ENCODE peak calls at places on chromosomes 6 and 20, in seven cellular contexts. D is stomach, V is psoas muscle, N is fibroblast of lung, A is heart right ventricle, X is thyroid gland, F is small intestine. J is an unnamed sample. For H3K36me3, the result is how much of the 10 kb centered on the place peaks cover.

GRCh38 chr6:167750956-167751358 is 75.8 kb upstream of the AFDN start:
- DNase-seq in D (peak), V (peak), N (no peak), A (peak), X (peak), F (peak), J (no peak)

GRCh38 chr20:41701596-41702350 is 83.6 kb upstream of the CHD6 start:
- DNase-seq in D (no peak), V (no peak), N (no peak), A (no peak), X (no peak), F (no peak), J (no peak)

GRCh38 chr6:157019733-157020132 is 242.6 kb downstream of the ARID1B start:
- DNase-seq in D (no peak), V (no peak), N (no peak), A (no peak), X (no peak), F (no peak), J (peak)

GRCh38 chr6:62746161-62746560 is 460.1 kb upstream of the KHDRBS2 start:
- DNase-seq in D (no peak), V (no peak), N (no peak), A (no peak), X (no peak), F (no peak), J (no peak)

GRCh38 chr6:129683606-129684322 is 26.2 kb downstream of the ARHGAP18 start:
- DNase-seq in D (peak), V (peak), N (peak), A (peak), X (peak), F (peak), J (peak)

GRCh38 chr20:17992224-17992637 is 23.4 kb downstream of the MGME1 start:
- DNase-seq in D (no peak), V (no peak), N (no peak), A (no peak), X (no peak), F (no peak), J (no peak)

GRCh38 chr20:5000263-5001173 is 792 bp downstream of the SLC23A2 start:
- DNase-seq in D (peak), V (peak), N (no peak), A (peak), X (peak), F (peak), J (peak)

GRCh38 chr6:161489626-161490306 is 215.9 kb upstream of the AGPAT4 start:
- DNase-seq in D (no peak), V (no peak), N (no peak), A (no peak), X (no peak), F (no peak), J (no peak)

GRCh38 chr6:40755046-40755681 is 168.0 kb upstream of the LRFN2 start:
- DNase-seq in D (no peak), V (no peak), N (peak), A (no peak), X (peak), F (no peak), J (peak)

GRCh38 chr6:123925360-123925759 is 121.7 kb downstream of the NKAIN2 start:
- DNase-seq in D (no peak), V (no peak), N (peak), A (no peak), X (no peak), F (no peak), J (no peak)

GRCh38 chr6:81491486-81492101 is 260.9 kb downstream of the TENT5A start:
- DNase-seq in D (no peak), V (no peak), N (no peak), A (no peak), X (no peak), F (no peak), J (peak)

GRCh38 chr20:57953638-57954037 is 243.8 kb upstream of the PMEPA1 start:
- DNase-seq in D (no peak), V (no peak), N (peak), A (no peak), X (no peak), F (no peak), J (peak)

GRCh38 chr6:42075159-42075838 is 25.0 kb downstream of the TAF8 start:
- DNase-seq in D (peak), V (peak), N (peak), A (peak), X (peak), F (peak), J (peak)

GRCh38 chr6:42520786-42521607 is 42.8 kb upstream of the UBR2 start:
- DNase-seq in D (no peak), V (no peak), N (peak), A (no peak), X (no peak), F (no peak), J (peak)

GRCh38 chr6:12844284-12845223 is 128.0 kb downstream of the PHACTR1 start:
- DNase-seq in D (no peak), V (no peak), N (peak), A (no peak), X (no peak), F (peak), J (peak)

GRCh38 chr6:146301760-146302159 is 241.9 kb upstream of the RAB32 start:
- DNase-seq in D (no peak), V (no peak), N (no peak), A (no peak), X (no peak), F (no peak), J (no peak)

GRCh38 chr20:36878913-36879312 is 3.0 kb downstream of the TLDC2 start:
- DNase-seq in D (no peak), V (no peak), N (no peak), A (no peak), X (no peak), F (no peak), J (no peak)

GRCh38 chr6:43901330-43902230 is 131.6 kb downstream of the VEGFA start:
- DNase-seq in D (no peak), V (no peak), N (no peak), A (no peak), X (no peak), F (no peak), J (no peak)

GRCh38 chr6:87881342-87881895 is 166.2 kb upstream of the SPACA1 start:
- DNase-seq in D (no peak), V (no peak), N (no peak), A (no peak), X (no peak), F (no peak), J (no peak)

GRCh38 chr6:39402239-39402751 is 79.8 kb upstream of the KCNK16 start:
- DNase-seq in D (no peak), V (no peak), N (no peak), A (no peak), X (no peak), F (no peak), J (peak)

GRCh38 chr20:57481281-57481711 is 43.6 kb downstream of the CTCFL start:
- DNase-seq in D (no peak), V (no peak), N (no peak), A (no peak), X (no peak), F (no peak), J (no peak)

GRCh38 chr6:62075869-62076268 is 210.2 kb downstream of the KHDRBS2 start:
- DNase-seq in D (no peak), V (no peak), N (no peak), A (no peak), X (no peak), F (no peak), J (no peak)

GRCh38 chr6:169391473-169392071 is 137.9 kb upstream of the THBS2 start:
- DNase-seq in D (no peak), V (no peak), N (no peak), A (no peak), X (no peak), F (no peak), J (no peak)

GRCh38 chr6:39887692-39888450 is 46.4 kb downstream of the MOCS1 start:
- DNase-seq in D (peak), V (peak), N (peak), A (peak), X (peak), F (no peak), J (peak)

GRCh38 chr6:137076277-137077068 is 31.7 kb upstream of the IL20RA start:
- DNase-seq in D (peak), V (peak), N (peak), A (peak), X (peak), F (peak), J (peak)

GRCh38 chr20:1509237-1509636 is 18.0 kb upstream of the SIRPB2 start:
- DNase-seq in D (no peak), V (no peak), N (peak), A (no peak), X (no peak), F (peak), J (no peak)

GRCh38 chr6:76852776-76853175 is 610.5 kb downstream of the HTR1B start:
- DNase-seq in D (no peak), V (no peak), N (peak), A (no peak), X (no peak), F (peak), J (peak)

GRCh38 chr6:75750925-75751324 is 1.9 kb downstream of the MYO6 start:
- DNase-seq in D (no peak), V (no peak), N (no peak), A (no peak), X (no peak), F (peak), J (peak)

GRCh38 chr20:31547017-31547675 is 32.9 kb downstream of the HM13 start:
- DNase-seq in D (peak), V (peak), N (peak), A (peak), X (peak), F (peak), J (peak)

GRCh38 chr20:44051661-44052000 is 135.4 kb downstream of the JPH2 start:
- DNase-seq in D (peak), V (no peak), N (no peak), A (no peak), X (no peak), F (no peak), J (no peak)

GRCh38 chr6:108168980-108169800 is 3.4 kb downstream of the NR2E1 start:
- DNase-seq in D (no peak), V (no peak), N (no peak), A (no peak), X (no peak), F (peak), J (peak)

GRCh38 chr20:62015445-62016288 is 50.0 kb downstream of the TAF4 start:
- DNase-seq in D (no peak), V (no peak), N (no peak), A (no peak), X (no peak), F (no peak), J (no peak)

GRCh38 chr20:63620991-63621390 is 5.9 kb downstream of the GMEB2 start:
- DNase-seq in D (no peak), V (no peak), N (no peak), A (no peak), X (peak), F (no peak), J (no peak)

GRCh38 chr20:63618291-63618980 is 8.5 kb downstream of the GMEB2 start:
- DNase-seq in D (no peak), V (no peak), N (no peak), A (no peak), X (no peak), F (no peak), J (no peak)

GRCh38 chr20:63619086-63619485 is 7.8 kb downstream of the GMEB2 start:
- DNase-seq in D (no peak), V (no peak), N (no peak), A (no peak), X (no peak), F (no peak), J (no peak)

GRCh38 chr20:63617876-63618265 is 9.0 kb downstream of the GMEB2 start:
- DNase-seq in D (no peak), V (no peak), N (no peak), A (no peak), X (no peak), F (no peak), J (no peak)

GRCh38 chr20:63619505-63619904 is 7.4 kb downstream of the GMEB2 start:
- DNase-seq in D (no peak), V (no peak), N (no peak), A (no peak), X (peak), F (no peak), J (no peak)
- H3K36me3 ChIP-seq in D (under half), V (under half), N (under half), A (under half), X (under half), F (under half), J (under half)

GRCh38 chr6:7246401-7247178 is 66.4 kb downstream of the SSR1 start:
- DNase-seq in D (no peak), V (no peak), N (no peak), A (no peak), X (no peak), F (no peak), J (no peak)

GRCh38 chr6:7247179-7247456 is 65.9 kb downstream of the SSR1 start:
- DNase-seq in D (no peak), V (no peak), N (no peak), A (no peak), X (no peak), F (no peak), J (no peak)

GRCh38 chr6:7245668-7246393 is 67.2 kb downstream of the SSR1 start:
- DNase-seq in D (no peak), V (no peak), N (no peak), A (no peak), X (no peak), F (no peak), J (no peak)

GRCh38 chr6:7249391-7249790 is 63.6 kb downstream of the SSR1 start:
- DNase-seq in D (no peak), V (no peak), N (peak), A (no peak), X (no peak), F (no peak), J (no peak)

GRCh38 chr6:7247828-7248227 is 65.2 kb downstream of the SSR1 start:
- DNase-seq in D (no peak), V (no peak), N (no peak), A (no peak), X (no peak), F (no peak), J (no peak)
- H3K36me3 ChIP-seq in D (half or more), V (half or more), N (under half), A (under half), X (half or more), F (under half), J (half or more)

GRCh38 chr20:63597651-63598478 is 23.8 kb upstream of the HELZ2 start:
- DNase-seq in D (no peak), V (no peak), N (no peak), A (no peak), X (no peak), F (no peak), J (no peak)
- H3K36me3 ChIP-seq in D (under half), V (half or more), N (under half), A (under half), X (under half), F (under half), J (under half)

GRCh38 chr6:151075527-151075926 is 164.2 kb upstream of the AKAP12 start:
- DNase-seq in D (no peak), V (no peak), N (peak), A (no peak), X (no peak), F (no peak), J (peak)
- H3K36me3 ChIP-seq in D (under half), V (under half), N (under half), A (under half), X (under half), F (under half), J (under half)

GRCh38 chr20:33660035-33660684 is 2.0 kb upstream of the C20orf144 start:
- DNase-seq in D (no peak), V (no peak), N (no peak), A (no peak), X (no peak), F (no peak), J (no peak)

GRCh38 chr20:33658929-33659328 is 3.2 kb upstream of the C20orf144 start:
- DNase-seq in D (no peak), V (no peak), N (no peak), A (no peak), X (no peak), F (no peak), J (no peak)

GRCh38 chr20:33659341-33660034 is 2.6 kb upstream of the C20orf144 start:
- DNase-seq in D (no peak), V (no peak), N (no peak), A (no peak), X (no peak), F (no peak), J (no peak)

GRCh38 chr20:33662172-33662571 is at the start of gene C20orf144:
- DNase-seq in D (no peak), V (no peak), N (no peak), A (no peak), X (no peak), F (no peak), J (no peak)

DNA sequence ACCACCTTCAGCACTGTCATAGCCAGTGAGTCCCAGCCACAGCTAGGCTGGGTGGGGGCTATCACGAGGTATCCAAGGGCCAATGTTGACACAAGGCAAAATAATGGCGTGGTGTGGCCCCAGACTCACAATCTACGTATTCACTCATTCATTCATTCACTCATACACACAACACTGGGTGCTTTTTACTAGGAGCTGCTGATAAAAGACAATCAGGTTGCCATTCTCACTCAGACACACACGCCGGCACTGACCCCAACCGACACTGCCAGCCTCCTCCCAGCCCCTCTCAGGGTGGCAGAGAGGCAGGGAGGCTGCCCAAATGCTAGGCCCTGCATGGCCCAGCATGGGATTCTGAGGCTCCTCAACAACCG is 1.5 kb upstream of the C20orf144 start:
- DNase-seq in D (no peak), V (no peak), N (no peak), A (no peak), X (no peak), F (no peak), J (no peak)
- H3K36me3 ChIP-seq in D (under half), V (half or more), N (under half), A (under half), X (under half), F (under half), J (under half)

DNA sequence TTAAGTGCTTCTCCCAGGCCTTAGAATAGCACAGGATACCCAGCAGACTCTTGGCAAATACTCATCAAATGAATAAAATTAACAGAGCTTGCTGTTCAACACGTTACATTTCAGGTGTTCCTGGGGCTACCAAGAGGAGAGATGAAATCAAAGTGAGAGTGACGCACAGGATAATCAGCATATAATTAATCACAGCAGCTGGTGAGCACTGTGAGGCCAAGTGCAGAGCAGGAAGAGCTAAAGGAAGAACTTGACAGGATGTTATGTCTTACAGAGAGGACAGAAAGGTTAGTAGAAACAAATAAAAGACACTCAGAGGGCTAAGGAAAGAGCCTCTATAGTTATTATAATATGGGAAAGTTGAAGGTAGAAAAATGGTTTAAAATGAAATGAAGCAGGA is 8.8 kb downstream of the PPIL1 start:
- DNase-seq in D (no peak), V (no peak), N (no peak), A (no peak), X (no peak), F (no peak), J (no peak)
- H3K36me3 ChIP-seq in D (under half), V (half or more), N (under half), A (under half), X (under half), F (under half), J (under half)

DNA sequence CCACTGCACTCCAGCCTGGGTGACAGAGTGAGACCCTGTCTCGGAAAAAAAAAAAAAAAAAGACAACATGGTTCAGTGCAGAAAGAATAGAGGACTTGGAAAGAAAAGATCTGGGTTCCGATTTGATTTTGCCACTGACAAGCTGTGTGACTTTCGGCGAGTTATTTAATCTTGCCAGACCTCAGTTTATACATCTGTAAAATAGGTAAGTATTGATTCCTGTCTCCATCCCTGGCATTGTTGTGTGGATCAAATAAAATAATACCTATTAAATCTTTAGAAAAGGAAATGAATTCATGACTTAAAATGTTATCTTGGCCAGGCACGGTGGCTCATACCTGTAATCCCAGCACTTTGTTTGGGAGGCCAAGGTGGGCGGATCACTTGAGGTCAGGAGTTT is 7.0 kb downstream of the ITCH start:
- DNase-seq in D (no peak), V (no peak), N (no peak), A (no peak), X (no peak), F (no peak), J (no peak)
- H3K36me3 ChIP-seq in D (under half), V (half or more), N (under half), A (under half), X (under half), F (under half), J (under half)

J was measured in adipocyte.